ENCODE peak calls at places on chromosomes 11 and 22, in six cellular contexts. P is activated CD4-positive, alpha-beta T cell treated with anti-CD3 and anti-CD28 coated beads for 24 hours; J is ELR; B is kidney epithelial cell; M is activated CD4-positive, CD25-positive, alpha-beta regulatory T cell; Z is stimulated activated naive CD4-positive, alpha-beta T cell treated with Interleukin-2 at 50 U/mL for 16 hours. D is an unnamed sample.

GRCh38 chr11:70768346-70769095 is 370.2 kb downstream of the CTTN start:
- DNase-seq in P (no peak), J (no peak), B (no peak), M (no peak), Z (no peak), D (no peak)

GRCh38 chr11:47485112-47485511 is 36.2 kb upstream of the RAPSN start:
- DNase-seq in P (no peak), J (no peak), B (no peak), M (no peak), Z (no peak), D (no peak)

GRCh38 chr11:34680918-34681554 is 60.1 kb downstream of the EHF start:
- DNase-seq in P (no peak), J (peak), B (peak), M (no peak), Z (no peak), D (no peak)

GRCh38 chr11:33125611-33126010 is 35.7 kb downstream of the CSTF3 start:
- DNase-seq in P (no peak), J (no peak), B (no peak), M (no peak), Z (no peak), D (no peak)

GRCh38 chr22:27388090-27388600 is 413.4 kb downstream of the MN1 start:
- DNase-seq in P (no peak), J (no peak), B (no peak), M (no peak), Z (no peak), D (no peak)

GRCh38 chr11:84103096-84103495 is 816.9 kb upstream of the CCDC90B start:
- DNase-seq in P (no peak), J (no peak), B (no peak), M (no peak), Z (no peak), D (no peak)

GRCh38 chr11:75518771-75519653 is 6.7 kb downstream of the GDPD5 start:
- DNase-seq in P (no peak), J (no peak), B (no peak), M (no peak), Z (no peak), D (no peak)

GRCh38 chr11:28615542-28615941 is 507.4 kb downstream of the METTL15 start:
- DNase-seq in P (no peak), J (no peak), B (no peak), M (no peak), Z (no peak), D (no peak)

GRCh38 chr22:46390652-46391301 is 55.3 kb downstream of the TRMU start:
- DNase-seq in P (no peak), J (peak), B (no peak), M (no peak), Z (no peak), D (no peak)

GRCh38 chr11:97607301-97608000 is 1217.6 kb downstream of the JRKL start:
- DNase-seq in P (no peak), J (peak), B (no peak), M (no peak), Z (no peak), D (no peak)

GRCh38 chr11:70675697-70676374 is 277.5 kb downstream of the CTTN start:
- DNase-seq in P (no peak), J (no peak), B (no peak), M (no peak), Z (no peak), D (no peak)

GRCh38 chr11:67484847-67485311 is 2.1 kb downstream of the AIP start:
- DNase-seq in P (no peak), J (no peak), B (no peak), M (peak), Z (peak), D (no peak)

GRCh38 chr11:68412593-68413475 is 47.7 kb upstream of the PPP6R3 start:
- DNase-seq in P (no peak), J (peak), B (peak), M (no peak), Z (peak), D (no peak)

GRCh38 chr22:28333106-28333505 is 346.5 kb downstream of the TTC28 start:
- DNase-seq in P (no peak), J (no peak), B (no peak), M (no peak), Z (no peak), D (no peak)

GRCh38 chr11:1084561-1085439 is 10.1 kb downstream of the MUC2 start:
- DNase-seq in P (no peak), J (no peak), B (no peak), M (no peak), Z (no peak), D (no peak)

GRCh38 chr22:38026130-38027111 is 30.8 kb upstream of the PICK1 start:
- DNase-seq in P (no peak), J (no peak), B (no peak), M (no peak), Z (no peak), D (no peak)

GRCh38 chr11:29306527-29306926 is 710.3 kb downstream of the KCNA4 start:
- DNase-seq in P (no peak), J (peak), B (no peak), M (no peak), Z (no peak), D (no peak)

GRCh38 chr22:42955087-42955630 is 59.8 kb downstream of the PACSIN2 start:
- DNase-seq in P (no peak), J (no peak), B (no peak), M (no peak), Z (no peak), D (no peak)

GRCh38 chr11:12827929-12828812 is 153.9 kb downstream of the TEAD1 start:
- DNase-seq in P (no peak), J (peak), B (peak), M (no peak), Z (no peak), D (no peak)

GRCh38 chr11:64994318-64994717 is 2.5 kb downstream of the BATF2 start:
- DNase-seq in P (no peak), J (no peak), B (no peak), M (no peak), Z (no peak), D (no peak)

GRCh38 chr11:40825435-40825834 is 634.0 kb downstream of the LRRC4C start:
- DNase-seq in P (no peak), J (no peak), B (no peak), M (no peak), Z (no peak), D (no peak)

GRCh38 chr11:69218271-69218682 is 62.5 kb downstream of the SMIM38 start:
- DNase-seq in P (no peak), J (no peak), B (no peak), M (no peak), Z (no peak), D (no peak)

GRCh38 chr11:60305906-60306619 is 21.0 kb upstream of the MS4A6E start:
- DNase-seq in P (no peak), J (peak), B (peak), M (no peak), Z (no peak), D (no peak)